ENCODE peak calls at places on chromosome 12, in five cellular contexts. V is heart left ventricle, Z is Peyer's patch, T is K562, C is prostate gland. U is an unnamed sample.

GRCh38 chr12:47848853-47849252 is 29.1 kb upstream of the HDAC7 start:
- DNase-seq in V (no peak), Z (no peak), T (no peak), C (no peak), U (no peak)

GRCh38 chr12:116661341-116661740 is 76.5 kb downstream of the SPRING1 start:
- DNase-seq in V (no peak), Z (no peak), T (no peak), C (no peak), U (no peak)

GRCh38 chr12:27771470-27772327 is 8.3 kb upstream of the KLHL42 start:
- DNase-seq in V (no peak), Z (no peak), T (no peak), C (no peak), U (no peak)

GRCh38 chr12:71000255-71000654 is 79.7 kb upstream of the PTPRR start:
- DNase-seq in V (no peak), Z (no peak), T (no peak), C (no peak), U (no peak)

GRCh38 chr12:132353811-132354210 is 24.4 kb upstream of the GALNT9 start:
- DNase-seq in V (no peak), Z (no peak), T (no peak), C (no peak), U (no peak)

GRCh38 chr12:122955151-122955550 is 11.1 kb downstream of the ABCB9 start:
- DNase-seq in V (no peak), Z (no peak), T (no peak), C (no peak), U (no peak)

GRCh38 chr12:96235497-96235826 is 41.3 kb downstream of the ELK3 start:
- DNase-seq in V (no peak), Z (no peak), T (no peak), C (no peak), U (no peak)

GRCh38 chr12:49201595-49202295 is 12.9 kb upstream of the TUBA1A start:
- DNase-seq in V (peak; percentile 23), Z (no peak), T (peak; percentile 51), C (no peak), U (peak; percentile 24)

GRCh38 chr12:124956571-124956970 is 32.4 kb downstream of the DHX37 start:
- DNase-seq in V (no peak), Z (no peak), T (no peak), C (no peak), U (no peak)

GRCh38 chr12:88310069-88310468 is 168.0 kb downstream of the TMTC3 start:
- DNase-seq in V (peak; percentile 27), Z (no peak), T (no peak), C (no peak), U (no peak)

GRCh38 chr12:13538136-13538535 is 341.6 kb downstream of the EMP1 start:
- DNase-seq in V (no peak), Z (no peak), T (no peak), C (no peak), U (no peak)

GRCh38 chr12:97960741-97961608 is 498.4 kb downstream of the RMST start:
- DNase-seq in V (no peak), Z (no peak), T (peak; percentile 14), C (peak; percentile 30), U (peak; percentile 31)

GRCh38 chr12:107895966-107896365 is 121.5 kb downstream of the ASCL4 start:
- DNase-seq in V (no peak), Z (no peak), T (no peak), C (no peak), U (no peak)

GRCh38 chr12:18811268-18811667 is 73.3 kb downstream of the CAPZA3 start:
- DNase-seq in V (no peak), Z (no peak), T (no peak), C (no peak), U (no peak)

GRCh38 chr12:87820524-87821194 is 208.5 kb downstream of the C12orf50 start:
- DNase-seq in V (no peak), Z (no peak), T (no peak), C (no peak), U (no peak)

GRCh38 chr12:109387425-109388166 is 39.9 kb downstream of the MYO1H start:
- DNase-seq in V (no peak), Z (no peak), T (peak; percentile 63), C (no peak), U (peak; percentile 39)

GRCh38 chr12:80271770-80272169 is 172.3 kb upstream of the PTPRQ start:
- DNase-seq in V (no peak), Z (no peak), T (no peak), C (no peak), U (no peak)

GRCh38 chr12:26614217-26614616 is 218.8 kb downstream of the ITPR2 start:
- DNase-seq in V (no peak), Z (no peak), T (peak; percentile 44), C (no peak), U (peak; percentile 53)

GRCh38 chr12:23950775-23951391 is 1.4 kb upstream of the SOX5 start:
- DNase-seq in V (no peak), Z (no peak), T (no peak), C (no peak), U (no peak)

GRCh38 chr12:127909031-127909430 is 357.9 kb upstream of the TMEM132C start:
- DNase-seq in V (no peak), Z (no peak), T (no peak), C (no peak), U (no peak)

GRCh38 chr12:30661210-30661609 is 34.5 kb downstream of the IPO8 start:
- DNase-seq in V (no peak), Z (no peak), T (no peak), C (no peak), U (no peak)

GRCh38 chr12:11771356-11771755 is 121.9 kb downstream of the ETV6 start:
- DNase-seq in V (no peak), Z (no peak), T (no peak), C (no peak), U (no peak)

GRCh38 chr12:68614105-68614679 is 3.5 kb downstream of the RAP1B start:
- DNase-seq in V (no peak), Z (no peak), T (no peak), C (no peak), U (no peak)

GRCh38 chr12:116431677-116432300 is 127.4 kb upstream of the MAP1LC3B2 start:
- DNase-seq in V (no peak), Z (no peak), T (no peak), C (no peak), U (no peak)

GRCh38 chr12:111034148-111034910 is 114.0 kb upstream of the MYL2 start:
- DNase-seq in V (no peak), Z (no peak), T (no peak), C (peak; percentile 63), U (no peak)

GRCh38 chr12:39905152-39905551 is 200.7 kb downstream of the SLC2A13 start:
- DNase-seq in V (peak; percentile 44), Z (no peak), T (no peak), C (peak; percentile 78), U (no peak)

GRCh38 chr12:130031571-130032189 is 127.9 kb upstream of the TMEM132D start:
- DNase-seq in V (no peak), Z (no peak), T (peak; percentile 71), C (no peak), U (peak; percentile 45)
- TF ChIP-seq POLR2A in V (no peak), Z (no peak), T (no peak), C (no peak), U (no peak)

DNA sequence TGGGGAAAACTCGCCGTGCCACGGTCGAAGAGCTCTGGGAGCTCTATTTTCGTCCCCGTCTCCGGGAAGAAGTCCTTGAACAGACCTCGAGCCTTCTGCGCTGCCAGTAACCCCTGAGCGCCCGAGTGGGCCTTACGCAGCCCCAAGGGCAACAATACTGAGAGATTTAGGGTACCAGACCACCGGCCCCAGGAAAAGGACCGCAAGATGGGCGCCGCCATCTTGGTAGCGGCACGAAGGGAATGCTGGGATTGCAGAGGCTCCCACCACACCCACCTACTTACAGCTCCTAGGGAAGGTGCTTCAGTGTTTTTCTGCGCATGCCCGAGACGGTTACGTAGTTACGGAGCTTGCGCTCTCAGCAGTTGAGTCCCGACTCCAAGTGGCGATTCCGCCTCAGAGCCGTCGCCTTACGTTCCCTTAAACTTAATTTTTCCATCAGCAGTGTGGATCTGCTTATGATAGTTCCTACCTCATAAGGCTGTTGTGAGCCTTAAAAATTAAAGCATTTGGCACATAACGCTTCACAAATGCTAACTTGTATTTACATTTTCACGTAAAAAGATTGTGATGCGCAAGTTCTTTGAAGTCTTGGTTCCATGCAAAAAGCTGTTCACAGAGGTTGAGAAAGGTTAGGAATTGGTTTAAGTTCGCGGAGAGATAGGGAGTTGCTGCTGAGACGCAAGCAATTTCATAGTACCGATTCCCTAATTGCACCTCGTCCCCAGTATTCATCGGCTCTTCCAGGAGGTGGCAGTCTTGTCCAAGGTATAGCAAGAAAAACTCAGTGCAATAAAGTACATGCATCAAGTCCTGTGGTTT is at the start of gene YARS2:
- DNase-seq in V (peak; percentile 94), Z (peak; percentile 92), T (peak; percentile 98), C (peak; percentile 96), U (peak; percentile 96)
- TF ChIP-seq POLR2A in V (no peak), Z (peak; percentile 31), T (peak; percentile 97), C (peak; percentile 65), U (peak; percentile 95)

DNA sequence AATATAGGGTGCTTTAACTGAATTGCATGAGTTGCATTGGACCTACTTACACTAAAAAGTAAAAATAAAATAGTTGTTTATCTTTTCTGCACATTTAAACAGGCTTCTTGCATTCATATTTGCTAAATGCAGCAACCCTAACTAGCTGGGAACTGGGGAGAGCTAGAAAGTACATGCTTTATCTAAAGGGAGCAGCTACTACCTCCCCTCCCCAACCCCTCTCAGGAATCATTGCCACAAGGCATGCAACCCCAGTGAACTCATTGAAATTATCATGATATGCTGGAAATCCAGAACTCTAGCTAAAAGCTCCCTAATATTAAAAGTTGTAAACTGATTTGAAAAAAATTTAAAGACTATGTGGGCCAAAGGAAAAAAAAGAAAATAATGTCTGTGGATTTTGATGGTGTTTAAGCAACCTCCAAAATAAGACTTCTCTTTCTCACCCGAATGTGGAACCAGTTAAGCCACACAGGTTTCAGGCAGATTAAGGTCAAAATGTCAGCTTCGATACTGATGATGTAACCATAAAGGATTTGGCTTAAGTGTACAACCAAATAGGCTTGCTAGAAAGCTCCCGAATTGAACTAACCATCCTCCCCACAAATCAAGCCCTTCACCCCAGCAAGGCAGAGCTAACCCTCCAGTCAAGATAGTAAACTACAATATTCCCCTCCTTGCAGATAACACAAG is 13.7 kb upstream of the POC1B start:
- DNase-seq in V (no peak), Z (no peak), T (peak; percentile 54), C (no peak), U (peak; percentile 92)
- TF ChIP-seq POLR2A in V (no peak), Z (no peak), T (no peak), C (no peak), U (no peak)

DNA sequence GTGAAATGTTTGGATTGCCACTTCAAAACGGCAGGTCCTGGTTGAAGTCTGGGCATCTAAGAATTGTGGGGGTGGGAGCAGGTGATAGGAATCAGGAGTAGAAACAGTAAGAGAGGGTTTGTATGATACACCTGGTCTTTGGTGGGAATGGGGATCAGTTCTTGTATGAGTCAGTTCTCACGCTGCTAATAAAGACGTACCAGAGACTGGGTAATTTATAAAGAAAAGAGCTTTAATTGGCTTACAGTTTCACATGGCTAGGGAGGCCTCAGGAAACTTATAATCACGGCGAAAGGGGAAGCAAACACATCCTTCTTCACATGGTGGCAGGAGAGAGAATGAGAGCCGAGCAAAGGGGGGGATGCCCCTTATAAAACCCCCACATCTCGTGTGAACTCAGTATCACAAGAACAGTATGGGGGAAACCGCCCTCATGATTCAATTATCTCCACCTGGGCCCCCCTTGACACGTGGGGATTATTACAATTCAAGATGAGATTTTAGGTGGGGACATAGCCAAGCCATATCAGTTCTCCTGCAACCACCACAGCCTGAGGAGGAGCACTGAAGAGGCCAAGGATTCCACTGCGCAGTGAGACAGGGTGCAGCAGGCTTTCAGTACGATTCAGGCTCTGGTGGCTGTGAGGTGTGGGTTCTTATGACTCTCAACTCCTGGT is 52.1 kb downstream of the DRAM1 start:
- DNase-seq in V (no peak), Z (no peak), T (no peak), C (no peak), U (no peak)
- TF ChIP-seq POLR2A in V (no peak), Z (no peak), T (no peak), C (no peak), U (no peak)

GRCh38 chr12:51270067-51270846 is at the start of gene SMAGP:
- DNase-seq in V (peak; percentile 72), Z (peak; percentile 67), T (peak; percentile 72), C (peak; percentile 75), U (peak; percentile 41)
- TF ChIP-seq POLR2A in V (no peak), Z (peak; percentile 58), T (peak; percentile 56), C (peak; percentile 41), U (no peak)

U was measured in erythroblast.